ENCODE peak calls at places on chromosomes 2 and 18, in seven cellular contexts. One of them, this sample, is unnamed.

GRCh38 chr2:182867411-182868048 is 1.1 kb upstream of the FRZB start:
- DNase-seq in upper lobe of right lung: no peak
- DNase-seq in neuronal stem cell: peak; percentile 39
- DNase-seq in cardiac muscle cell: no peak
- DNase-seq in tibial nerve: no peak
- DNase-seq in fibroblast of lung: no peak
- DNase-seq in left ventricle myocardium inferior: no peak
- DNase-seq in this sample: no peak

GRCh38 chr18:58257461-58257860 is 213.4 kb downstream of the NEDD4L start:
- DNase-seq in upper lobe of right lung: no peak
- DNase-seq in neuronal stem cell: no peak
- DNase-seq in cardiac muscle cell: peak; percentile 17
- DNase-seq in tibial nerve: no peak
- DNase-seq in fibroblast of lung: peak; percentile 47
- DNase-seq in left ventricle myocardium inferior: no peak
- DNase-seq in this sample: no peak

GRCh38 chr2:219596954-219597551 is 604 bp upstream of the STK11IP start:
- DNase-seq in upper lobe of right lung: no peak
- DNase-seq in neuronal stem cell: no peak
- DNase-seq in cardiac muscle cell: peak; percentile 42
- DNase-seq in tibial nerve: peak; percentile 6
- DNase-seq in fibroblast of lung: no peak
- DNase-seq in left ventricle myocardium inferior: no peak
- DNase-seq in this sample: no peak

GRCh38 chr2:176139170-176139611 is 9.7 kb downstream of the HOXD8 start:
- DNase-seq in upper lobe of right lung: no peak
- DNase-seq in neuronal stem cell: no peak
- DNase-seq in cardiac muscle cell: no peak
- DNase-seq in tibial nerve: no peak
- DNase-seq in fibroblast of lung: no peak
- DNase-seq in left ventricle myocardium inferior: no peak
- DNase-seq in this sample: no peak

GRCh38 chr2:46239847-46240181 is 57.4 kb upstream of the EPAS1 start:
- DNase-seq in upper lobe of right lung: no peak
- DNase-seq in neuronal stem cell: no peak
- DNase-seq in cardiac muscle cell: no peak
- DNase-seq in tibial nerve: no peak
- DNase-seq in fibroblast of lung: no peak
- DNase-seq in left ventricle myocardium inferior: no peak
- DNase-seq in this sample: peak; percentile 50

GRCh38 chr2:9737053-9737875 is 106.0 kb upstream of the TAF1B start:
- DNase-seq in upper lobe of right lung: no peak
- DNase-seq in neuronal stem cell: no peak
- DNase-seq in cardiac muscle cell: peak; percentile 62
- DNase-seq in tibial nerve: no peak
- DNase-seq in fibroblast of lung: no peak
- DNase-seq in left ventricle myocardium inferior: no peak
- DNase-seq in this sample: no peak

GRCh38 chr2:102313025-102313424 is 1.7 kb downstream of the IL1RL1 start:
- DNase-seq in upper lobe of right lung: no peak
- DNase-seq in neuronal stem cell: no peak
- DNase-seq in cardiac muscle cell: peak; percentile 76
- DNase-seq in tibial nerve: no peak
- DNase-seq in fibroblast of lung: peak; percentile 84
- DNase-seq in left ventricle myocardium inferior: no peak
- DNase-seq in this sample: no peak

GRCh38 chr2:217162533-217162932 is 302.7 kb upstream of the TNP1 start:
- DNase-seq in upper lobe of right lung: no peak
- DNase-seq in neuronal stem cell: no peak
- DNase-seq in cardiac muscle cell: peak; percentile 90
- DNase-seq in tibial nerve: no peak
- DNase-seq in fibroblast of lung: peak; percentile 97
- DNase-seq in left ventricle myocardium inferior: no peak
- DNase-seq in this sample: no peak

GRCh38 chr2:161373939-161374338 is 42.2 kb upstream of the TBR1 start:
- DNase-seq in upper lobe of right lung: no peak
- DNase-seq in neuronal stem cell: no peak
- DNase-seq in cardiac muscle cell: peak; percentile 17
- DNase-seq in tibial nerve: no peak
- DNase-seq in fibroblast of lung: peak; percentile 17
- DNase-seq in left ventricle myocardium inferior: no peak
- DNase-seq in this sample: no peak

GRCh38 chr2:66370824-66371223 is 64.1 kb upstream of the MEIS1 start:
- DNase-seq in upper lobe of right lung: no peak
- DNase-seq in neuronal stem cell: no peak
- DNase-seq in cardiac muscle cell: no peak
- DNase-seq in tibial nerve: no peak
- DNase-seq in fibroblast of lung: no peak
- DNase-seq in left ventricle myocardium inferior: no peak
- DNase-seq in this sample: no peak

GRCh38 chr2:40797115-40797514 is 345.2 kb upstream of the SLC8A1 start:
- DNase-seq in upper lobe of right lung: no peak
- DNase-seq in neuronal stem cell: no peak
- DNase-seq in cardiac muscle cell: no peak
- DNase-seq in tibial nerve: no peak
- DNase-seq in fibroblast of lung: peak; percentile 5
- DNase-seq in left ventricle myocardium inferior: no peak
- DNase-seq in this sample: no peak

GRCh38 chr2:233059547-233059796 is 670 bp upstream of the INPP5D start:
- DNase-seq in upper lobe of right lung: no peak
- DNase-seq in neuronal stem cell: no peak
- DNase-seq in cardiac muscle cell: no peak
- DNase-seq in tibial nerve: no peak
- DNase-seq in fibroblast of lung: no peak
- DNase-seq in left ventricle myocardium inferior: no peak
- DNase-seq in this sample: no peak

GRCh38 chr2:110866496-110866895 is 134.1 kb downstream of the ACOXL start:
- DNase-seq in upper lobe of right lung: no peak
- DNase-seq in neuronal stem cell: no peak
- DNase-seq in cardiac muscle cell: no peak
- DNase-seq in tibial nerve: no peak
- DNase-seq in fibroblast of lung: no peak
- DNase-seq in left ventricle myocardium inferior: no peak
- DNase-seq in this sample: no peak

GRCh38 chr2:177597759-177598158 is 205.2 kb downstream of the AGPS start:
- DNase-seq in upper lobe of right lung: no peak
- DNase-seq in neuronal stem cell: no peak
- DNase-seq in cardiac muscle cell: peak; percentile 14
- DNase-seq in tibial nerve: no peak
- DNase-seq in fibroblast of lung: no peak
- DNase-seq in left ventricle myocardium inferior: no peak
- DNase-seq in this sample: no peak

GRCh38 chr2:43448011-43448821 is 147.6 kb downstream of the THADA start:
- DNase-seq in upper lobe of right lung: no peak
- DNase-seq in neuronal stem cell: no peak
- DNase-seq in cardiac muscle cell: no peak
- DNase-seq in tibial nerve: no peak
- DNase-seq in fibroblast of lung: no peak
- DNase-seq in left ventricle myocardium inferior: no peak
- DNase-seq in this sample: no peak

GRCh38 chr2:73593676-73594075 is 48.5 kb downstream of the NAT8 start:
- DNase-seq in upper lobe of right lung: no peak
- DNase-seq in neuronal stem cell: no peak
- DNase-seq in cardiac muscle cell: no peak
- DNase-seq in tibial nerve: no peak
- DNase-seq in fibroblast of lung: no peak
- DNase-seq in left ventricle myocardium inferior: no peak
- DNase-seq in this sample: no peak

GRCh38 chr2:38168710-38169480 is 92.9 kb upstream of the CYP1B1 start:
- DNase-seq in upper lobe of right lung: no peak
- DNase-seq in neuronal stem cell: no peak
- DNase-seq in cardiac muscle cell: no peak
- DNase-seq in tibial nerve: no peak
- DNase-seq in fibroblast of lung: peak; percentile 68
- DNase-seq in left ventricle myocardium inferior: no peak
- DNase-seq in this sample: no peak

GRCh38 chr2:62475172-62476011 is 30.6 kb downstream of the TMEM17 start:
- DNase-seq in upper lobe of right lung: no peak
- DNase-seq in neuronal stem cell: peak; percentile 35
- DNase-seq in cardiac muscle cell: peak; percentile 46
- DNase-seq in tibial nerve: no peak
- DNase-seq in fibroblast of lung: no peak
- DNase-seq in left ventricle myocardium inferior: no peak
- DNase-seq in this sample: no peak

GRCh38 chr18:28013064-28013463 is 163.9 kb downstream of the CDH2 start:
- DNase-seq in upper lobe of right lung: no peak
- DNase-seq in neuronal stem cell: no peak
- DNase-seq in cardiac muscle cell: peak; percentile 40
- DNase-seq in tibial nerve: no peak
- DNase-seq in fibroblast of lung: peak; percentile 52
- DNase-seq in left ventricle myocardium inferior: no peak
- DNase-seq in this sample: no peak

GRCh38 chr2:213238753-213239591 is 45.3 kb upstream of the SPAG16 start:
- DNase-seq in upper lobe of right lung: no peak
- DNase-seq in neuronal stem cell: no peak
- DNase-seq in cardiac muscle cell: peak; percentile 96
- DNase-seq in tibial nerve: peak; percentile 67
- DNase-seq in fibroblast of lung: peak; percentile 77
- DNase-seq in left ventricle myocardium inferior: no peak
- DNase-seq in this sample: no peak

GRCh38 chr2:217417536-217417935 is 557.7 kb upstream of the TNP1 start:
- DNase-seq in upper lobe of right lung: no peak
- DNase-seq in neuronal stem cell: no peak
- DNase-seq in cardiac muscle cell: no peak
- DNase-seq in tibial nerve: no peak
- DNase-seq in fibroblast of lung: no peak
- DNase-seq in left ventricle myocardium inferior: no peak
- DNase-seq in this sample: no peak

GRCh38 chr2:71700880-71701397 is 247.6 kb downstream of the DYSF start:
- DNase-seq in upper lobe of right lung: peak; percentile 49
- DNase-seq in neuronal stem cell: peak; percentile 18
- DNase-seq in cardiac muscle cell: peak; percentile 67
- DNase-seq in tibial nerve: peak; percentile 54
- DNase-seq in fibroblast of lung: no peak
- DNase-seq in left ventricle myocardium inferior: peak; percentile 84
- DNase-seq in this sample: no peak

GRCh38 chr18:76518543-76519155 is 23.6 kb upstream of the ZNF516 start:
- DNase-seq in upper lobe of right lung: no peak
- DNase-seq in neuronal stem cell: no peak
- DNase-seq in cardiac muscle cell: peak; percentile 65
- DNase-seq in tibial nerve: peak; percentile 39
- DNase-seq in fibroblast of lung: peak; percentile 55
- DNase-seq in left ventricle myocardium inferior: peak; percentile 42
- DNase-seq in this sample: no peak

GRCh38 chr18:31454066-31454708 is 6.6 kb downstream of the DSG3 start:
- DNase-seq in upper lobe of right lung: no peak
- DNase-seq in neuronal stem cell: no peak
- DNase-seq in cardiac muscle cell: peak; percentile 65
- DNase-seq in tibial nerve: no peak
- DNase-seq in fibroblast of lung: peak; percentile 44
- DNase-seq in left ventricle myocardium inferior: no peak
- DNase-seq in this sample: no peak

GRCh38 chr2:206693399-206694137 is 24.6 kb downstream of the DYTN start:
- DNase-seq in upper lobe of right lung: no peak
- DNase-seq in neuronal stem cell: peak; percentile 73
- DNase-seq in cardiac muscle cell: peak; percentile 77
- DNase-seq in tibial nerve: peak; percentile 76
- DNase-seq in fibroblast of lung: peak; percentile 75
- DNase-seq in left ventricle myocardium inferior: no peak
- DNase-seq in this sample: peak; percentile 31

GRCh38 chr2:14905571-14905970 is 273.1 kb downstream of the LRATD1 start:
- DNase-seq in upper lobe of right lung: no peak
- DNase-seq in neuronal stem cell: no peak
- DNase-seq in cardiac muscle cell: no peak
- DNase-seq in tibial nerve: no peak
- DNase-seq in fibroblast of lung: no peak
- DNase-seq in left ventricle myocardium inferior: no peak
- DNase-seq in this sample: no peak

GRCh38 chr18:55268146-55268545 is 308.9 kb upstream of the CCDC68 start:
- DNase-seq in upper lobe of right lung: no peak
- DNase-seq in neuronal stem cell: no peak
- DNase-seq in cardiac muscle cell: no peak
- DNase-seq in tibial nerve: no peak
- DNase-seq in fibroblast of lung: no peak
- DNase-seq in left ventricle myocardium inferior: no peak
- DNase-seq in this sample: no peak

GRCh38 chr18:30409120-30409519 is 633.4 kb downstream of the DSC3 start:
- DNase-seq in upper lobe of right lung: no peak
- DNase-seq in neuronal stem cell: no peak
- DNase-seq in cardiac muscle cell: no peak
- DNase-seq in tibial nerve: no peak
- DNase-seq in fibroblast of lung: no peak
- DNase-seq in left ventricle myocardium inferior: no peak
- DNase-seq in this sample: no peak

GRCh38 chr2:142980246-142981068 is 103.0 kb downstream of the KYNU start:
- DNase-seq in upper lobe of right lung: no peak
- DNase-seq in neuronal stem cell: no peak
- DNase-seq in cardiac muscle cell: peak; percentile 63
- DNase-seq in tibial nerve: no peak
- DNase-seq in fibroblast of lung: peak; percentile 75
- DNase-seq in left ventricle myocardium inferior: no peak
- DNase-seq in this sample: no peak

GRCh38 chr2:239322414-239323086 is 78.3 kb downstream of the HDAC4 start:
- DNase-seq in upper lobe of right lung: no peak
- DNase-seq in neuronal stem cell: no peak
- DNase-seq in cardiac muscle cell: peak; percentile 68
- DNase-seq in tibial nerve: no peak
- DNase-seq in fibroblast of lung: peak; percentile 88
- DNase-seq in left ventricle myocardium inferior: no peak
- DNase-seq in this sample: peak; percentile 38

GRCh38 chr18:9941660-9942059 is 27.8 kb downstream of the VAPA start:
- DNase-seq in upper lobe of right lung: no peak
- DNase-seq in neuronal stem cell: no peak
- DNase-seq in cardiac muscle cell: no peak
- DNase-seq in tibial nerve: no peak
- DNase-seq in fibroblast of lung: no peak
- DNase-seq in left ventricle myocardium inferior: no peak
- DNase-seq in this sample: no peak
- H3K36me3 ChIP-seq in upper lobe of right lung: peaks cover 93% of the 10 kb centered on the region
- H3K36me3 ChIP-seq in neuronal stem cell: peaks cover 93% of the 10 kb centered on the region
- H3K36me3 ChIP-seq in cardiac muscle cell: peaks cover 41% of the 10 kb centered on the region
- H3K36me3 ChIP-seq in tibial nerve: peaks cover 13% of the 10 kb centered on the region
- H3K36me3 ChIP-seq in fibroblast of lung: peaks cover 7% of the 10 kb centered on the region
- H3K36me3 ChIP-seq in left ventricle myocardium inferior: peaks cover 81% of the 10 kb centered on the region
- H3K36me3 ChIP-seq in this sample: peaks cover 17% of the 10 kb centered on the region

GRCh38 chr18:62258093-62258492 is 67.0 kb upstream of the TNFRSF11A start:
- DNase-seq in upper lobe of right lung: no peak
- DNase-seq in neuronal stem cell: no peak
- DNase-seq in cardiac muscle cell: no peak
- DNase-seq in tibial nerve: no peak
- DNase-seq in fibroblast of lung: no peak
- DNase-seq in left ventricle myocardium inferior: no peak
- DNase-seq in this sample: no peak
- H3K36me3 ChIP-seq in upper lobe of right lung: peaks cover 90% of the 10 kb centered on the region
- H3K36me3 ChIP-seq in neuronal stem cell: peaks cover 89% of the 10 kb centered on the region
- H3K36me3 ChIP-seq in cardiac muscle cell: peaks cover 34% of the 10 kb centered on the region
- H3K36me3 ChIP-seq in tibial nerve: peaks cover 15% of the 10 kb centered on the region
- H3K36me3 ChIP-seq in fibroblast of lung: no peaks in the 10 kb centered on the region
- H3K36me3 ChIP-seq in left ventricle myocardium inferior: peaks cover 85% of the 10 kb centered on the region
- H3K36me3 ChIP-seq in this sample: peaks cover 35% of the 10 kb centered on the region

GRCh38 chr2:70160545-70160944 is 30.3 kb downstream of the C2orf42 start:
- DNase-seq in upper lobe of right lung: no peak
- DNase-seq in neuronal stem cell: no peak
- DNase-seq in cardiac muscle cell: no peak
- DNase-seq in tibial nerve: no peak
- DNase-seq in fibroblast of lung: no peak
- DNase-seq in left ventricle myocardium inferior: no peak
- DNase-seq in this sample: no peak
- H3K36me3 ChIP-seq in upper lobe of right lung: peaks cover 60% of the 10 kb centered on the region
- H3K36me3 ChIP-seq in neuronal stem cell: peaks cover 66% of the 10 kb centered on the region
- H3K36me3 ChIP-seq in cardiac muscle cell: peaks cover 22% of the 10 kb centered on the region
- H3K36me3 ChIP-seq in tibial nerve: no peaks in the 10 kb centered on the region
- H3K36me3 ChIP-seq in fibroblast of lung: peaks cover 2% of the 10 kb centered on the region
- H3K36me3 ChIP-seq in left ventricle myocardium inferior: peaks cover 89% of the 10 kb centered on the region
- H3K36me3 ChIP-seq in this sample: peaks cover 8% of the 10 kb centered on the region

GRCh38 chr2:74881626-74882298 is 47.8 kb downstream of the HK2 start:
- DNase-seq in upper lobe of right lung: no peak
- DNase-seq in neuronal stem cell: no peak
- DNase-seq in cardiac muscle cell: no peak
- DNase-seq in tibial nerve: no peak
- DNase-seq in fibroblast of lung: no peak
- DNase-seq in left ventricle myocardium inferior: no peak
- DNase-seq in this sample: no peak
- H3K36me3 ChIP-seq in upper lobe of right lung: peaks cover 87% of the 10 kb centered on the region
- H3K36me3 ChIP-seq in neuronal stem cell: peaks cover 99% of the 10 kb centered on the region
- H3K36me3 ChIP-seq in cardiac muscle cell: peaks cover 100% of the 10 kb centered on the region
- H3K36me3 ChIP-seq in tibial nerve: no peaks in the 10 kb centered on the region
- H3K36me3 ChIP-seq in fibroblast of lung: peaks cover 25% of the 10 kb centered on the region
- H3K36me3 ChIP-seq in left ventricle myocardium inferior: peaks cover 46% of the 10 kb centered on the region
- H3K36me3 ChIP-seq in this sample: peaks cover 4% of the 10 kb centered on the region